ENCODE peak calls at places on chromosome X, in five cellular contexts. I, H, D, Z and A are unnamed samples.

GRCh38 chrX:73850124-73851013 is 287.4 kb downstream of the CHIC1 start:
- DNase-seq in I (no peak), H (no peak), D (peak), Z (peak), A (peak)

GRCh38 chrX:150772150-150772970 is 79.2 kb downstream of the MTMR1 start:
- DNase-seq in I (peak), H (peak), D (peak), Z (no peak), A (peak)

GRCh38 chrX:17944833-17945497 is 83.9 kb upstream of the RAI2 start:
- DNase-seq in I (no peak), H (no peak), D (no peak), Z (no peak), A (no peak)

GRCh38 chrX:101040197-101040596 is 11.7 kb downstream of the TRMT2B start:
- DNase-seq in I (no peak), H (no peak), D (no peak), Z (no peak), A (no peak)

GRCh38 chrX:38426785-38427184 is 74.4 kb downstream of the OTC start:
- DNase-seq in I (no peak), H (no peak), D (no peak), Z (no peak), A (peak)

GRCh38 chrX:38561951-38562719 is 793 bp downstream of the TSPAN7 start:
- DNase-seq in I (peak), H (peak), D (peak), Z (no peak), A (no peak)

GRCh38 chrX:118780509-118780908 is 43.1 kb upstream of the ZCCHC12 start:
- DNase-seq in I (no peak), H (no peak), D (no peak), Z (no peak), A (no peak)

GRCh38 chrX:63746278-63746677 is 38.7 kb downstream of the ARHGEF9 start:
- DNase-seq in I (no peak), H (no peak), D (no peak), Z (no peak), A (no peak)

GRCh38 chrX:140733766-140734342 is 24.3 kb downstream of the LINC00632 start:
- DNase-seq in I (no peak), H (no peak), D (peak), Z (no peak), A (peak)

DNA sequence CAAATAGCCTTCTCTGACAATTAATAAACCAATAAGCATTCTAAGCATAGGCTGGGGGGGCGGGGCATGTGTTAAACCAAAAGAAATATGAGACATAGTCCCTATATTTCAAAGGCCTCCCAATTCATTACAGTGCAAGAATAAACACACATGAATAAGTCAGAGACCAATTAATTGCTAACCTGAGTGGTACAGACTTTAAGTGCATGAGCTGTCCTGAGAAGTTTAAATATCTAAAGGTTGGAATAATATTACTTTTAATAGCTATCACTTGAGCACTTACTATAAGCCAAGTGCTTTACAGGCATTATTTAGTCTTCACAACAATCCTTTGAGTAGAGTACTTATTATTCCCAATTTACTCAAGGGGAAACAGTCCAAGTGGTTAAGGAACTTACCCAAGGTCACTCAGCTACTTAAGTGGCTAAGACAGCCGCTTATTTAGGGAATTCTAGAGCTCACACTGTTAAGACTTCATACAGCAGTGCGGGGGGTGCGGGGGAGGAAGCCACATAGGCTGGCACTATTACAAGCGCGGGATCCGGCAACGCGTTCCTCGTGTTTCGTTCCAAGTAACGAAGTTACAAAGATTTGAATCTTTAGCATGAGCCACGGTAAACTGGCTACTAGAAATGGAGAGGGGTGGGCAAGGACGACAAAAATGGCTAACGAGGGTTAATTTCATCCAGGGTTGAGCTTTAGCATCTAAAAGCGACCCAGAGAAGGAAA is 1.4 kb downstream of the THOC2 start:
- DNase-seq in I (no peak), H (no peak), D (no peak), Z (no peak), A (peak)
- H3K27ac ChIP-seq in I (no peak), H (peak), D (no peak), Z (peak), A (no peak)

GRCh38 chrX:103017542-103017941 is 46.4 kb downstream of the BEX1 start:
- DNase-seq in I (no peak), H (no peak), D (no peak), Z (no peak), A (no peak)
- TF ChIP-seq CTCF in I (no peak), H (no peak), D (peak), Z (no peak), A (no peak)

DNA sequence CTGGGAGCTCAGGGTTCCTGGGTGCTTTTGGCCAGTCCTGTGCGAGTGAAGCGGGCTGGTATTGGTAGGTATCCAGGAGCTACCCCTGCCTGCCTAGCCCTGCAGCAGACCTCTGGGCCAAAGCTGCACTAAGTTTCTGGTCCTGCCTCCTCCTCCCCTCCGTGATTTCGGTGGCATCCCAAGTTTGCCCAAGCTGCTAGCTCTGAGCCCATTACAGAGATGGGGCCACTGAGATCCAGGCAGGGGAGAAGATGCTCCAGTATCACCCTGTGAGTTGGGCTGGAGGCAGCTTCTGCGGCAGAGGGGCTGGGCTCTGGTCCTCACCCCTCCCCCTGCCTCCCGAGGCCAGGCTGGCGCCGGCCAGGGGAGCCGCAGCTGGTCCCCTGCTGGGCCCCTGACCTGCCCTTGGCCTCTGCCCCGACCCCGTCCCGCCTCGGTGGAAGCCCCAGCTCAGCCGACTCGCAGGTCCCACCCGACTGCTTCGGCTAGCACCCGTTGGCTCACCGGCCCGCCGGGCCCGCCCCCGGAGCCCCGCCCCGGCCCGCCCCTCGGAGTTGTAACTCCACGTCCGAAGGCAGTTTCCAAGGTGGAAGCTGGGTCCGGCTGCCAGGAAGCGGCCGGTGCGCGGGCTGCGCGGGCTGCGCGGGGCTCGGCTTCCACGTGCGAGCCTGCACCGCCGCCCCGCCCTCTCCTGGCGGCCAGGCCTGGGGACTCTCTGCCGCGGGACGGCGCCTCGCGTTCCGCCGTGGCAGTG is at the start of gene DUSP9:
- DNase-seq in I (no peak), H (no peak), D (peak), Z (no peak), A (peak)
- H3K27ac ChIP-seq in I (no peak), H (no peak), D (no peak), Z (no peak), A (peak)

DNA sequence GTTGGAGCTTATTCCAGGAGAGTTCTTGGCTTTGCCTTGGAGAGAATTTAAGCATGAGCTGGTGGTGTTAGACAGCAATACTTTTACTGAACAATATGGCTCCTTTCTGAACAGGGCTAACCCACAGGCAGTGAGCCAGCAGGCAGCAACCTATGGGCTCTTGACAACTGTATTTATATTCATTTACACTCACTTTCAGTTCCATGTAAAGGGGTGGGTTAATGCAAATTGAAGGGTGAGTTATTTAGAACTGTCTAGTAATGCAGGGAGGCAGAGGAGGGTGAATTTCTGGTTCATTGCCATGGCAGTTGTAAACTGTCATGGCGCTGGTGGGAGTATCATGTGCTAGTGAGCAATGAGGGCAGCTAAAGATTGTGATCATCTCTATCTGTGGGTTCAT is 15.7 kb downstream of the FOXR2 start:
- DNase-seq in I (no peak), H (no peak), D (no peak), Z (no peak), A (no peak)
- TF ChIP-seq CTCF in I (no peak), H (no peak), D (no peak), Z (no peak), A (no peak)

GRCh38 chrX:149032449-149032848 is 472.7 kb downstream of the IDS start:
- DNase-seq in I (no peak), H (no peak), D (no peak), Z (no peak), A (no peak)
- H3K27ac ChIP-seq in I (no peak), H (no peak), D (no peak), Z (no peak), A (no peak)

DNA sequence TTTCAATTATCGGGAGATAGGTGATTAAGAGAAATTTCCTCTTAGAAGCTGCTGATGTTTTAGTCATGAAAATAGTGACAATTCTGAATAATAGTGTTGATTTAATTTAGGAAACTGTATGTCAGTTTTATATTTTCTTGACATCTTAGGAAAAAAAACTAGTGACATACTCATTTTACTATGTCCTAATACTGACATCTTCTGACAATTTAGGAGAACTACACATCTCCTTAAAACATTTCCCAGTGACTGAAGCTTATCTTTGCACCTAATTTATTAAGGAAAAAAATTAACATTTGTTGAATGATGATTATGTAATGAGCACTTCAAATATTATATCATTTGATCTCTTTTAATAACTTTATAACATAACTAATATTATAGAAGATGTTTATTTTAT is 42.0 kb upstream of the RBMXL3 start:
- DNase-seq in I (no peak), H (no peak), D (no peak), Z (no peak), A (peak)
- TF ChIP-seq CTCF in I (peak), H (no peak), D (peak), Z (peak), A (peak)

GRCh38 chrX:107733686-107734085 is 41.9 kb downstream of the TSC22D3 start:
- DNase-seq in I (no peak), H (no peak), D (peak), Z (no peak), A (no peak)

GRCh38 chrX:107730991-107731766 is 44.4 kb downstream of the TSC22D3 start:
- DNase-seq in I (no peak), H (no peak), D (no peak), Z (no peak), A (no peak)

GRCh38 chrX:107736781-107737531 is 38.6 kb downstream of the TSC22D3 start:
- DNase-seq in I (peak), H (no peak), D (peak), Z (no peak), A (no peak)

GRCh38 chrX:107731831-107732502 is 43.6 kb downstream of the TSC22D3 start:
- DNase-seq in I (peak), H (peak), D (peak), Z (no peak), A (peak)

GRCh38 chrX:107734646-107735045 is 40.9 kb downstream of the TSC22D3 start:
- DNase-seq in I (no peak), H (no peak), D (no peak), Z (no peak), A (no peak)
- H3K27ac ChIP-seq in I (no peak), H (peak), D (no peak), Z (no peak), A (peak)

GRCh38 chrX:71911731-71912050 is 1.0 kb downstream of the NHSL2 start:
- DNase-seq in I (no peak), H (no peak), D (no peak), Z (no peak), A (no peak)
- TF ChIP-seq CTCF in I (no peak), H (no peak), D (no peak), Z (no peak), A (no peak)